ENCODE peak calls at places on chromosomes 7 and 10, in four cellular contexts. M is neural crest cell, S is NCI-H2081 treated with DMSO at 0.1 percent for 48 hours, A is SJSA1. G is an unnamed sample.

GRCh38 chr7:75613351-75613750 is 121.2 kb downstream of the SPDYE5 start:
- DNase-seq in A (no peak), S (no peak), M (no peak), G (no peak)

GRCh38 chr7:95916573-95917371 is 144.4 kb downstream of the DYNC1I1 start:
- DNase-seq in M (peak), A (peak), S (peak), G (peak)

GRCh38 chr10:111323567-111323966 is 246.7 kb downstream of the ADRA2A start:
- DNase-seq in M (no peak), S (no peak), A (no peak), G (no peak)

GRCh38 chr10:110827872-110828271 is 43.9 kb upstream of the PDCD4 start:
- DNase-seq in A (no peak), S (no peak), M (no peak), G (no peak)

GRCh38 chr7:151809864-151810170 is 67.1 kb downstream of the PRKAG2 start:
- DNase-seq in S (no peak), A (no peak), M (no peak), G (no peak)

GRCh38 chr7:152046531-152046930 is 21.1 kb downstream of the GALNT11 start:
- DNase-seq in S (no peak), M (no peak), A (no peak), G (no peak)

GRCh38 chr7:149637911-149638565 is 135.3 kb downstream of the ZNF467 start:
- DNase-seq in M (no peak), A (no peak), S (no peak), G (no peak)

GRCh38 chr7:130668258-130669050 is at the start of gene COPG2:
- DNase-seq in M (peak), A (peak), S (peak), G (peak)

GRCh38 chr10:92124020-92124419 is 166.9 kb downstream of the CPEB3 start:
- DNase-seq in S (no peak), M (no peak), A (no peak), G (no peak)

GRCh38 chr10:132115736-132116135 is 50.0 kb downstream of the JAKMIP3 start:
- DNase-seq in A (no peak), S (no peak), M (no peak), G (no peak)

GRCh38 chr7:25586513-25586912 is 358.2 kb upstream of the NPVF start:
- DNase-seq in A (no peak), S (no peak), M (no peak), G (no peak)

GRCh38 chr7:102976493-102976892 is 63.7 kb downstream of the LRRC17 start:
- DNase-seq in A (no peak), M (no peak), S (no peak), G (no peak)

GRCh38 chr7:88377421-88377820 is 70.7 kb upstream of the STEAP4 start:
- DNase-seq in M (no peak), S (no peak), A (no peak), G (no peak)

GRCh38 chr10:113492181-113492580 is 60.7 kb upstream of the HABP2 start:
- DNase-seq in S (no peak), A (no peak), M (no peak), G (peak)

GRCh38 chr7:17608114-17608833 is 309.8 kb downstream of the AHR start:
- DNase-seq in A (no peak), S (no peak), M (no peak), G (peak)

GRCh38 chr7:39921505-39922250 is 28.4 kb upstream of the CDK13 start:
- DNase-seq in A (no peak), M (no peak), S (no peak), G (no peak)

GRCh38 chr10:71308985-71309384 is 10.1 kb upstream of the SLC29A3 start:
- DNase-seq in S (no peak), M (no peak), A (no peak), G (no peak)

GRCh38 chr10:103715430-103715829 is 139.9 kb downstream of the SH3PXD2A start:
- DNase-seq in M (no peak), S (no peak), A (no peak), G (peak)

GRCh38 chr10:76033457-76034196 is 602.2 kb downstream of the LRMDA start:
- DNase-seq in A (no peak), M (no peak), S (no peak), G (no peak)

GRCh38 chr7:25669954-25670841 is 441.9 kb upstream of the NPVF start:
- DNase-seq in S (no peak), M (no peak), A (no peak), G (no peak)

GRCh38 chr7:55534262-55534915 is 37.9 kb downstream of the VOPP1 start:
- DNase-seq in S (no peak), M (no peak), A (no peak), G (peak)

GRCh38 chr10:119539359-119539651 is 3.2 kb downstream of the RGS10 start:
- DNase-seq in A (no peak), M (no peak), S (no peak), G (no peak)

GRCh38 chr7:126689037-126689436 is 563.7 kb downstream of the GRM8 start:
- DNase-seq in A (no peak), M (no peak), S (no peak), G (peak)

GRCh38 chr10:103849880-103850571 is 5.3 kb downstream of the SH3PXD2A start:
- DNase-seq in S (no peak), M (no peak), A (no peak), G (peak)

GRCh38 chr7:92836489-92837213 is at the start of gene CDK6:
- DNase-seq in S (no peak), M (peak), A (peak), G (peak)

GRCh38 chr10:81498152-81498551 is 376.8 kb upstream of the NRG3 start:
- DNase-seq in M (no peak), A (no peak), S (no peak), G (no peak)

GRCh38 chr7:42993038-42993437 is 60.9 kb downstream of the MRPL32 start:
- DNase-seq in M (no peak), A (no peak), S (no peak), G (no peak)

GRCh38 chr10:34049887-34050286 is 715.4 kb upstream of the NRP1 start:
- DNase-seq in M (no peak), S (no peak), A (no peak), G (no peak)

GRCh38 chr10:90930070-90930837 is 9.4 kb upstream of the ANKRD1 start:
- DNase-seq in M (no peak), S (no peak), A (peak), G (peak)

GRCh38 chr10:95405655-95406054 is 114.9 kb upstream of the PDLIM1 start:
- DNase-seq in S (no peak), M (no peak), A (no peak), G (no peak)

GRCh38 chr10:122257041-122257440 is 14.1 kb upstream of the BTBD16 start:
- DNase-seq in M (no peak), S (no peak), A (no peak), G (no peak)

GRCh38 chr10:129580897-129581296 is 113.9 kb downstream of the MGMT start:
- DNase-seq in A (no peak), M (no peak), S (no peak), G (no peak)

GRCh38 chr7:123763191-123763661 is 14.4 kb upstream of the WASL start:
- DNase-seq in S (no peak), M (no peak), A (no peak), G (no peak)

GRCh38 chr7:70698219-70698832 is 433.6 kb upstream of the GALNT17 start:
- DNase-seq in S (peak), M (no peak), A (no peak), G (no peak)

GRCh38 chr7:94253696-94254095 is 141.0 kb upstream of the COL1A2 start:
- DNase-seq in S (no peak), A (no peak), M (no peak), G (no peak)

GRCh38 chr10:14608381-14609001 is 166.2 kb downstream of the FAM107B start:
- DNase-seq in A (no peak), M (no peak), S (no peak), G (no peak)

GRCh38 chr10:72794260-72794659 is 99.3 kb upstream of the OIT3 start:
- DNase-seq in A (no peak), M (no peak), S (no peak), G (no peak)